ENCODE peak calls at places on chromosomes 12 and 14, in ten cellular contexts. C is fibroblast of the conjunctiva; X is stimulated activated CD8-positive, alpha-beta memory T cell treated with anti-CD3 and anti-CD28 coated beads, Interleukin-4, amount 100 ng/mL, for 48 hours; K is cardiac muscle cell; F is upper lobe of left lung; R is RPMI7951; Q is activated effector memory CD4-positive, alpha-beta T cell treated with anti-CD3 and anti-CD28 coated beads, Interleukin-2, amount 50 U/mL, for 16 hours; L is dorsolateral prefrontal cortex; O is GOT3; E is retinal pigment epithelial cell. V is an unnamed sample.

GRCh38 chr14:93719234-93719633 is 69.1 kb downstream of the PRIMA1 start:
- DNase-seq in R (no peak), L (no peak), F (no peak), Q (no peak), O (no peak), X (no peak), K (no peak), C (no peak), E (no peak), V (no peak)

GRCh38 chr14:64728856-64729255 is 24.6 kb downstream of the PLEKHG3 start:
- DNase-seq in L (no peak), Q (peak; percentile 46), K (no peak), F (no peak), E (no peak), X (no peak), R (no peak), O (no peak), C (no peak), V (no peak)

GRCh38 chr12:112013601-112014402 is 576 bp downstream of the ERP29 start:
- DNase-seq in R (peak; percentile 57), F (peak; percentile 89), L (peak; percentile 31), O (no peak), K (peak; percentile 84), X (peak; percentile 78), C (peak; percentile 68), E (peak; percentile 62), Q (peak; percentile 90), V (peak; percentile 36)

GRCh38 chr12:131499160-131499863 is 211.6 kb upstream of the SFSWAP start:
- DNase-seq in K (no peak), X (no peak), F (no peak), C (no peak), Q (no peak), L (no peak), E (no peak), R (no peak), O (no peak), V (no peak)

GRCh38 chr12:52870361-52871290 is 21.8 kb upstream of the KRT78 start:
- DNase-seq in F (peak; percentile 68), O (peak; percentile 21), L (peak; percentile 48), R (peak; percentile 28), X (peak; percentile 94), K (peak; percentile 56), E (no peak), Q (peak; percentile 90), C (no peak), V (peak; percentile 79)

GRCh38 chr12:121132601-121133481 is at the start of gene P2RX7:
- DNase-seq in R (peak; percentile 85), C (peak; percentile 55), K (peak; percentile 63), X (peak; percentile 63), O (peak; percentile 34), L (peak; percentile 95), F (peak; percentile 86), Q (peak; percentile 80), E (no peak), V (peak; percentile 7)

GRCh38 chr14:104808456-104808855 is 7.6 kb downstream of the ZBTB42 start:
- DNase-seq in F (no peak), R (no peak), L (no peak), O (no peak), K (no peak), C (no peak), X (no peak), Q (no peak), E (no peak), V (no peak)

GRCh38 chr12:19546611-19547162 is 107.4 kb downstream of the AEBP2 start:
- DNase-seq in F (no peak), L (no peak), K (peak; percentile 88), Q (no peak), O (no peak), E (no peak), C (peak; percentile 46), R (no peak), X (no peak), V (no peak)

GRCh38 chr14:74362361-74362915 is 14.2 kb downstream of the VRTN start:
- DNase-seq in F (peak; percentile 82), O (no peak), E (peak; percentile 11), L (peak; percentile 64), Q (peak; percentile 86), C (peak; percentile 49), X (peak; percentile 81), K (peak; percentile 87), R (peak; percentile 65), V (peak; percentile 42)

GRCh38 chr12:3473844-3474243 is 17.2 kb upstream of the PRMT8 start:
- DNase-seq in X (no peak), Q (no peak), F (no peak), K (no peak), C (no peak), R (no peak), L (no peak), O (no peak), E (no peak), V (no peak)

V was measured in effector CD8-positive, alpha-beta T cell.